ENCODE peak calls at places on chromosomes 2 and 18, in seven cellular contexts. S is neuronal stem cell, C is trophoblast cell, D is mesenchymal stem cell, T is IMR-90, H is mesendoderm, R is H1. P is an unnamed sample.

GRCh38 chr2:150413416-150413815 is 74.1 kb downstream of the RND3 start:
- DNase-seq in S (no peak), C (peak; percentile 70), D (no peak), T (no peak), H (no peak), R (no peak), P (no peak)

GRCh38 chr2:127597984-127598380 is 48.0 kb upstream of the GPR17 start:
- DNase-seq in S (no peak), C (peak; percentile 84), D (peak; percentile 2), T (peak; percentile 61), H (no peak), R (no peak), P (no peak)

GRCh38 chr2:58834404-58834803 is 593.3 kb upstream of the FANCL start:
- DNase-seq in S (peak; percentile 71), C (peak; percentile 57), D (peak; percentile 45), T (peak; percentile 28), H (peak; percentile 71), R (peak; percentile 77), P (peak; percentile 64)

GRCh38 chr18:78730564-78731422 is 248.8 kb upstream of the SALL3 start:
- DNase-seq in S (no peak), C (no peak), D (no peak), T (no peak), H (no peak), R (no peak), P (peak; percentile 17)

GRCh38 chr2:229815858-229816257 is 101.5 kb upstream of the DNER start:
- DNase-seq in S (no peak), C (peak; percentile 64), D (peak; percentile 80), T (peak; percentile 59), H (no peak), R (no peak), P (no peak)

GRCh38 chr2:179340678-179341077 is 76.0 kb upstream of the SESTD1 start:
- DNase-seq in S (no peak), C (peak; percentile 96), D (peak; percentile 19), T (peak; percentile 28), H (peak; percentile 44), R (no peak), P (no peak)

GRCh38 chr18:3478262-3478978 is 28.4 kb downstream of the TGIF1 start:
- DNase-seq in S (no peak), C (no peak), D (no peak), T (no peak), H (no peak), R (no peak), P (no peak)

GRCh38 chr18:12462242-12462641 is 54.5 kb downstream of the PRELID3A start:
- DNase-seq in S (no peak), C (no peak), D (no peak), T (no peak), H (no peak), R (no peak), P (no peak)

GRCh38 chr2:231413921-231414476 is 18.5 kb downstream of the B3GNT7 start:
- DNase-seq in S (no peak), C (peak; percentile 43), D (no peak), T (no peak), H (no peak), R (no peak), P (no peak)

GRCh38 chr18:75051757-75052156 is 157.2 kb downstream of the PTGR3 start:
- DNase-seq in S (no peak), C (no peak), D (no peak), T (no peak), H (no peak), R (no peak), P (no peak)

GRCh38 chr2:190110131-190110530 is 47.6 kb upstream of the MSTN start:
- DNase-seq in S (no peak), C (peak; percentile 38), D (no peak), T (peak; percentile 51), H (no peak), R (no peak), P (no peak)

GRCh38 chr18:70132999-70133398 is 72.5 kb downstream of the RTTN start:
- DNase-seq in S (no peak), C (peak; percentile 38), D (peak; percentile 94), T (peak; percentile 98), H (peak; percentile 14), R (no peak), P (no peak)

GRCh38 chr18:63253428-63254372 is 65.9 kb downstream of the BCL2 start:
- DNase-seq in S (no peak), C (peak; percentile 55), D (peak; percentile 36), T (peak; percentile 44), H (no peak), R (no peak), P (no peak)

GRCh38 chr2:148046802-148047201 is 25.9 kb downstream of the MBD5 start:
- DNase-seq in S (no peak), C (no peak), D (no peak), T (no peak), H (no peak), R (no peak), P (no peak)

GRCh38 chr2:134745023-134745422 is 26.2 kb upstream of the TMEM163 start:
- DNase-seq in S (no peak), C (no peak), D (no peak), T (no peak), H (no peak), R (no peak), P (no peak)

GRCh38 chr2:9975805-9976447 is 24.4 kb downstream of the GRHL1 start:
- DNase-seq in S (no peak), C (peak; percentile 66), D (peak; percentile 92), T (peak; percentile 98), H (no peak), R (no peak), P (no peak)

GRCh38 chr2:218585541-218585940 is 16.9 kb downstream of the CNOT9 start:
- DNase-seq in S (no peak), C (no peak), D (no peak), T (no peak), H (no peak), R (no peak), P (no peak)

GRCh38 chr2:54360055-54360792 is 95.9 kb upstream of the SPTBN1 start:
- DNase-seq in S (no peak), C (no peak), D (peak; percentile 47), T (peak; percentile 67), H (no peak), R (no peak), P (no peak)

GRCh38 chr2:217799553-217800432 is 203.0 kb downstream of the TNS1 start:
- DNase-seq in S (no peak), C (no peak), D (no peak), T (no peak), H (no peak), R (peak; percentile 32), P (peak; percentile 13)

GRCh38 chr2:144513388-144514100 is 6.4 kb downstream of the ZEB2 start:
- DNase-seq in S (no peak), C (peak; percentile 18), D (peak; percentile 84), T (peak; percentile 81), H (peak; percentile 65), R (no peak), P (no peak)

GRCh38 chr2:177332041-177332991 is 60.3 kb upstream of the AGPS start:
- DNase-seq in S (peak; percentile 57), C (peak; percentile 77), D (peak; percentile 86), T (peak; percentile 83), H (peak; percentile 87), R (no peak), P (no peak)

GRCh38 chr18:45049548-45050307 is 369.0 kb downstream of the SETBP1 start:
- DNase-seq in S (no peak), C (no peak), D (no peak), T (no peak), H (no peak), R (no peak), P (no peak)

GRCh38 chr18:11119550-11119949 is 29.8 kb downstream of the PIEZO2 start:
- DNase-seq in S (no peak), C (no peak), D (peak; percentile 45), T (no peak), H (no peak), R (no peak), P (no peak)

GRCh38 chr2:64331846-64332245 is 122.1 kb upstream of the LGALSL start:
- DNase-seq in S (no peak), C (no peak), D (no peak), T (no peak), H (no peak), R (no peak), P (no peak)
- H4K8ac ChIP-seq in S (no peak overlapping the region), C (no peak overlapping the region), D (no peak overlapping the region), T (no peak overlapping the region), H (no peak overlapping the region), R (no peak overlapping the region), P (no peak overlapping the region)

DNA sequence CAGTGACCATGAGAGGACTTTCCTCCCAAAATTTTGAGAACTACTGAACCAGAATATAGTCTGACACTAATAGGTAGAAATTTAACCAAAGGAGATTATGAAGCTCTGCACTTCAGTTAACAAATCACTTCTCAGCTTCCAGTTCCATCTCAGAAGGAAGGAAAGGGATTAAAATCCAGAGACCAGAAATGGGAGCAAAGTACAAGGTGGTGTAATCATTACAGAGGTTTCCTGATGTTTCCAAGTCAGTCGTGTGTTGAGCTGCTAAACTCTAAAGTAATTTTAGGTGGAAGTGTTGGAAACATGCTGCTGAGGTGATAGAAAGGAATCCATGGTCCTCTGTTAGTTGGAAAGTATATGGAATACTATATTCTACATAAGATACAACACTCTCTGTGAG is 10.8 kb downstream of the TYMS start:
- DNase-seq in S (no peak), C (no peak), D (no peak), T (no peak), H (no peak), R (no peak), P (no peak)
- H4K8ac ChIP-seq in S (no peak overlapping the region), C (no peak overlapping the region), D (no peak overlapping the region), T (no peak overlapping the region), H (no peak overlapping the region), R (no peak overlapping the region), P (no peak overlapping the region)

DNA sequence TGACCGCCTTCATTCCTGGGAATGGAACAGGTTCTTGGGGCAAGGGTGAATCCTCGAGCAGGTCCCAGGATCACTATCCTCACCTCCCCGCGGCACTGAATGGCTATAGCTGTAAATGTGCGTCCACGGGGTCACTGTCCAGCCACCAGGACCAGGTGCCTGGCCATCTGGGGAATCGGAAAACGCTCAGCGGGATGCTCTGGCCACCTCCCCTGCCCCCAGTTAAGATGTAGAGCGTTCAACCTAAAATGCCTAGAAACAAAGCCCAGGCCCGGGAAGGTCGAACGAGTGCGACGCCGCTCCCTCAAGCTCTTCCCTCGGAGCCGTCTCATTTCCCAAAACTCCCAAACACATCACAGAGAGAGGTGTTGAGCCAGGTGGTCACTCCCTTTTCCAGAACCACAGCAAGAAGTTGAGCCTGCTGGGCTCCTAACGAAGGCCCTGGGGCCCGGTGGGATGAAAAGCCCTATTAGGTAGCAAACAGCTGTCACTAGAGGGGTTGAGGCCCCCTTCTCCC is 795 bp upstream of the CAPN10 start:
- DNase-seq in S (no peak), C (no peak), D (no peak), T (no peak), H (no peak), R (no peak), P (no peak)
- H4K8ac ChIP-seq in S (peak overlapping the region; percentile 56), C (peak overlapping the region; percentile 98), D (peak overlapping the region; percentile 81), T (peak overlapping the region; percentile 85), H (no peak overlapping the region), R (peak overlapping the region; percentile 28), P (no peak overlapping the region)

GRCh38 chr2:27638709-27639108 is 9.9 kb downstream of the GPN1 start:
- DNase-seq in S (no peak), C (no peak), D (no peak), T (peak; percentile 90), H (no peak), R (no peak), P (no peak)
- H4K8ac ChIP-seq in S (no peak overlapping the region), C (no peak overlapping the region), D (no peak overlapping the region), T (no peak overlapping the region), H (no peak overlapping the region), R (no peak overlapping the region), P (no peak overlapping the region)

GRCh38 chr2:209162129-209162528 is 261.7 kb upstream of the MAP2 start:
- DNase-seq in S (no peak), C (no peak), D (no peak), T (no peak), H (no peak), R (no peak), P (no peak)

GRCh38 chr2:209160800-209161588 is 262.9 kb upstream of the MAP2 start:
- DNase-seq in S (no peak), C (no peak), D (no peak), T (no peak), H (no peak), R (no peak), P (no peak)
- H4K8ac ChIP-seq in S (no peak overlapping the region), C (no peak overlapping the region), D (no peak overlapping the region), T (no peak overlapping the region), H (no peak overlapping the region), R (peak overlapping the region; percentile 9), P (no peak overlapping the region)